ENCODE peak calls at places on chromosomes 5 and 9, in six cellular contexts. E is neural progenitor cell; S is breast epithelium; K is PC-9; V is CD8-positive, alpha-beta T cell; B is heart left ventricle. Q is an unnamed sample. For H3K9me3, the result is how much of the 10 kb centered on the place peaks cover.

GRCh38 chr5:1415059-1415425 is 30.2 kb downstream of the SLC6A3 start:
- DNase-seq in K (no peak), B (no peak), V (no peak), S (no peak), E (no peak), Q (no peak)

GRCh38 chr5:125870271-125870670 is 552.9 kb upstream of the GRAMD2B start:
- DNase-seq in V (no peak), S (no peak), E (peak), K (no peak), B (no peak), Q (no peak)

GRCh38 chr5:154800582-154800981 is 45.4 kb downstream of the LARP1 start:
- DNase-seq in K (no peak), E (no peak), S (no peak), B (no peak), V (no peak), Q (no peak)

GRCh38 chr9:130901498-130902203 is 5.0 kb upstream of the QRFP start:
- DNase-seq in S (no peak), V (no peak), K (no peak), E (no peak), B (no peak), Q (no peak)

GRCh38 chr9:14769235-14769580 is 46.7 kb upstream of the CER1 start:
- DNase-seq in B (no peak), V (no peak), E (peak), S (no peak), K (no peak), Q (no peak)

GRCh38 chr5:131980696-131981095 is 30.8 kb downstream of the ACSL6 start:
- DNase-seq in E (no peak), V (no peak), B (no peak), K (no peak), S (no peak), Q (no peak)

GRCh38 chr5:100950975-100951374 is 47.9 kb upstream of the ST8SIA4 start:
- DNase-seq in V (no peak), E (no peak), K (no peak), B (no peak), S (no peak), Q (no peak)

GRCh38 chr5:74865799-74866652 is at the start of gene FAM169A:
- DNase-seq in V (peak), B (peak), E (peak), S (no peak), K (peak), Q (no peak)

GRCh38 chr5:152046361-152046760 is 121.7 kb upstream of the GLRA1 start:
- DNase-seq in E (no peak), V (no peak), S (no peak), B (no peak), K (no peak), Q (no peak)

GRCh38 chr5:16931334-16932110 is 4.6 kb downstream of the MYO10 start:
- DNase-seq in V (no peak), E (no peak), S (no peak), B (no peak), K (peak), Q (no peak)

GRCh38 chr9:121682201-121682600 is 30.8 kb downstream of the DAB2IP start:
- DNase-seq in S (no peak), K (no peak), V (no peak), E (no peak), B (no peak), Q (no peak)

GRCh38 chr9:118669986-118670385 is 699.2 kb downstream of the BRINP1 start:
- DNase-seq in S (no peak), K (no peak), B (no peak), V (no peak), E (no peak), Q (no peak)

GRCh38 chr5:139415221-139415861 is 11.5 kb upstream of the SPATA24 start:
- DNase-seq in S (no peak), B (peak), V (no peak), K (no peak), E (no peak), Q (no peak)

GRCh38 chr5:67809589-67809988 is 406.0 kb upstream of the PIK3R1 start:
- DNase-seq in E (no peak), B (no peak), V (no peak), S (no peak), K (peak), Q (no peak)

GRCh38 chr5:137635521-137635921 is 100.4 kb downstream of the KLHL3 start:
- DNase-seq in E (no peak), V (no peak), K (no peak), B (no peak), S (no peak), Q (no peak)

GRCh38 chr5:160262665-160263064 is 33.4 kb downstream of the FABP6 start:
- DNase-seq in K (no peak), E (peak), S (no peak), B (no peak), V (no peak), Q (no peak)

DNA sequence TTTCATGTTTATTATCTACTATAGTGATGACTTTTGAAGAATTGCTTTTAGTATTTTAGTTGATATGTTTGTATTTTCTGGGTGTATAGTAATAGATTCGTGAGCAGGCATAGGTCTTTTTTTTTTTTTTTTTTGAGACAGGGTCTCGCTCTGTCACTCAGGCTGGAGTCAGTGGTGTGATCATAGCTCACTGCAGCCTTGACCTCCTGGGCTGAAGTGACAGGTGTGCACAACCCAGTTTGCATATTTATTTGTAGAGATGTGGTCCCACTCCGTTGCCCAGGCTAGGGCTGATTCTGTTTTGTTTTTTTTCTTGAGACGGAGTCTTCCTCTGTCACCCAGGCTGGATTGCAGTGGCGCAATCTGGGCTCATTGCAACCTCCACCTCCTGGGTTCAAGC is 11.9 kb downstream of the ERBIN start:
- DNase-seq in S (no peak), E (no peak), K (no peak), V (no peak), B (no peak), Q (no peak)
- H3K9me3 ChIP-seq in S (under half), E (under half), K (under half), V (under half), B (under half), Q (under half)

DNA sequence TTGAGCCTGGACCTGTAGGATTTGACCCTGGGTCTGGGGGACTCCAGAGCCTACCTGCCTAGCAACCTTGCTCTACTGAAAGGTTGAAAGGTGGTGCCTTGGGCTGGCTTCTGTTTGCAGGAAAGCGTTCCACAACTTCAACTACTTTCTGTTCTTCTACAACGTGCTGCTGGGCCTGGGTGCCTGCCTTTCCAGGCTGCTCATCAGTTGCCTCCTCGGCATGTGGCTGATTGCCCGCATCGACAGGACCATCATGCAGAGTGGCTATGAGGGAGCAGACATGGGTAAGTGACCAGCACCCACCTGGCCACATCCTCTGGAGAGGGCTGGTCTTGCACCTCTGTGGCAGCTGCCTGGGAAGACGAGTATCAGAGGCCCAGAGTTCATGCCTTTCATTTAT is 13.6 kb upstream of the CCDC180 start:
- DNase-seq in E (no peak), S (no peak), V (no peak), K (no peak), B (no peak), Q (no peak)
- H3K27ac ChIP-seq in E (no peak), S (no peak), V (no peak), K (no peak), B (no peak), Q (no peak)

GRCh38 chr5:124154714-124155113 is 591.7 kb downstream of the ZNF608 start:
- DNase-seq in V (no peak), E (no peak), B (no peak), S (no peak), K (no peak), Q (no peak)
- H3K9me3 ChIP-seq in V (under half), E (under half), B (under half), S (under half), K (under half), Q (under half)

DNA sequence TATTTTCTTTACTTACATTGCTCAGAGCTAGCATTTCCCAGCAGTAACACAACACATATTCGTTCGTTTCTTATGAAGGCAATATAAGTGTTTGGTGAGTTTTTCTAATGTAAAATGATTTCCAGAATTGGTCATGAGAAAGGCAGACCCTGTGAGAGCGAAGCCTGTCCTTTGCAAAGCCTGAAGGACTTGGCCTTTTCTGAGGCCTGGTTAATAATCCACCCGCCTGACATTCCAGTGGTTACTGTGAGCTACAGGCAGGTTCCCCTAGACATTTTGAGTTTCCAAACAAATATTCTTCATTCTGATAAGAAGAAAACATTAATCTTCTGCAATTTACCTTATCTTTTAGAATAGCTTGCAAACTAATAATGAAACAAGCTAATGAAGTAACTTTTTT is 38.0 kb downstream of the ADAMTS16 start:
- DNase-seq in B (no peak), S (no peak), K (no peak), E (no peak), V (no peak), Q (no peak)
- H3K27ac ChIP-seq in B (no peak), S (no peak), K (no peak), E (no peak), V (no peak), Q (no peak)